ENCODE peak calls at places on chromosomes 12 and 14, in seven cellular contexts. One of them, this sample, is unnamed.

GRCh38 chr14:72040528-72040927 is 108.3 kb downstream of the RGS6 start:
- DNase-seq in mesendoderm: no peak
- DNase-seq in neuronal stem cell: no peak
- DNase-seq in IMR-90: no peak
- DNase-seq in H1: no peak
- DNase-seq in mesenchymal stem cell: no peak
- DNase-seq in H9: no peak
- DNase-seq in this sample: no peak

GRCh38 chr12:16913832-16914490 is 308.0 kb upstream of the LMO3 start:
- DNase-seq in mesendoderm: no peak
- DNase-seq in neuronal stem cell: no peak
- DNase-seq in IMR-90: no peak
- DNase-seq in H1: no peak
- DNase-seq in mesenchymal stem cell: no peak
- DNase-seq in H9: no peak
- DNase-seq in this sample: no peak

GRCh38 chr12:48965447-48965846 is 6.1 kb downstream of the WNT10B start:
- DNase-seq in mesendoderm: peak
- DNase-seq in neuronal stem cell: no peak
- DNase-seq in IMR-90: peak
- DNase-seq in H1: peak
- DNase-seq in mesenchymal stem cell: peak
- DNase-seq in H9: peak
- DNase-seq in this sample: no peak

GRCh38 chr12:96258451-96258933 is 64.3 kb downstream of the ELK3 start:
- DNase-seq in mesendoderm: peak
- DNase-seq in neuronal stem cell: no peak
- DNase-seq in IMR-90: peak
- DNase-seq in H1: no peak
- DNase-seq in mesenchymal stem cell: peak
- DNase-seq in H9: no peak
- DNase-seq in this sample: no peak

GRCh38 chr14:50714452-50715073 is 46.5 kb upstream of the SAV1 start:
- DNase-seq in mesendoderm: peak
- DNase-seq in neuronal stem cell: no peak
- DNase-seq in IMR-90: peak
- DNase-seq in H1: no peak
- DNase-seq in mesenchymal stem cell: peak
- DNase-seq in H9: no peak
- DNase-seq in this sample: peak

GRCh38 chr12:12327802-12328201 is 22.2 kb downstream of the MANSC1 start:
- DNase-seq in mesendoderm: peak
- DNase-seq in neuronal stem cell: no peak
- DNase-seq in IMR-90: peak
- DNase-seq in H1: no peak
- DNase-seq in mesenchymal stem cell: peak
- DNase-seq in H9: no peak
- DNase-seq in this sample: peak

GRCh38 chr14:45610303-45610702 is 357.3 kb upstream of the MIS18BP1 start:
- DNase-seq in mesendoderm: peak
- DNase-seq in neuronal stem cell: peak
- DNase-seq in IMR-90: no peak
- DNase-seq in H1: no peak
- DNase-seq in mesenchymal stem cell: peak
- DNase-seq in H9: no peak
- DNase-seq in this sample: no peak

GRCh38 chr12:40733871-40734270 is 41.6 kb downstream of the CNTN1 start:
- DNase-seq in mesendoderm: no peak
- DNase-seq in neuronal stem cell: no peak
- DNase-seq in IMR-90: no peak
- DNase-seq in H1: no peak
- DNase-seq in mesenchymal stem cell: no peak
- DNase-seq in H9: no peak
- DNase-seq in this sample: no peak

GRCh38 chr12:57008113-57008687 is 1.9 kb upstream of the ZBTB39 start:
- DNase-seq in mesendoderm: peak
- DNase-seq in neuronal stem cell: peak
- DNase-seq in IMR-90: peak
- DNase-seq in H1: no peak
- DNase-seq in mesenchymal stem cell: peak
- DNase-seq in H9: no peak
- DNase-seq in this sample: peak

GRCh38 chr14:105091335-105092123 is 26.3 kb upstream of the GPR132 start:
- DNase-seq in mesendoderm: no peak
- DNase-seq in neuronal stem cell: no peak
- DNase-seq in IMR-90: no peak
- DNase-seq in H1: no peak
- DNase-seq in mesenchymal stem cell: no peak
- DNase-seq in H9: peak
- DNase-seq in this sample: peak

GRCh38 chr14:60346706-60347105 is 97.7 kb downstream of the PPM1A start:
- DNase-seq in mesendoderm: no peak
- DNase-seq in neuronal stem cell: no peak
- DNase-seq in IMR-90: peak
- DNase-seq in H1: no peak
- DNase-seq in mesenchymal stem cell: no peak
- DNase-seq in H9: no peak
- DNase-seq in this sample: no peak

GRCh38 chr14:61703342-61704129 is 8.2 kb downstream of the HIF1A start:
- DNase-seq in mesendoderm: no peak
- DNase-seq in neuronal stem cell: no peak
- DNase-seq in IMR-90: no peak
- DNase-seq in H1: no peak
- DNase-seq in mesenchymal stem cell: no peak
- DNase-seq in H9: no peak
- DNase-seq in this sample: no peak

GRCh38 chr12:64670856-64671639 is 60.8 kb downstream of the RASSF3 start:
- DNase-seq in mesendoderm: peak
- DNase-seq in neuronal stem cell: no peak
- DNase-seq in IMR-90: peak
- DNase-seq in H1: no peak
- DNase-seq in mesenchymal stem cell: peak
- DNase-seq in H9: no peak
- DNase-seq in this sample: peak

GRCh38 chr14:63800651-63801385 is 52.0 kb upstream of the SYNE2 start:
- DNase-seq in mesendoderm: no peak
- DNase-seq in neuronal stem cell: no peak
- DNase-seq in IMR-90: no peak
- DNase-seq in H1: no peak
- DNase-seq in mesenchymal stem cell: no peak
- DNase-seq in H9: no peak
- DNase-seq in this sample: no peak

GRCh38 chr12:49730568-49731101 is 10.7 kb upstream of the TMBIM6 start:
- DNase-seq in mesendoderm: no peak
- DNase-seq in neuronal stem cell: no peak
- DNase-seq in IMR-90: no peak
- DNase-seq in H1: no peak
- DNase-seq in mesenchymal stem cell: no peak
- DNase-seq in H9: no peak
- DNase-seq in this sample: no peak

GRCh38 chr14:104977681-104978647 is at the start of gene AHNAK2:
- DNase-seq in mesendoderm: peak
- DNase-seq in neuronal stem cell: peak
- DNase-seq in IMR-90: peak
- DNase-seq in H1: peak
- DNase-seq in mesenchymal stem cell: peak
- DNase-seq in H9: peak
- DNase-seq in this sample: peak

GRCh38 chr12:1691123-1692007 is 495 bp downstream of the ADIPOR2 start:
- DNase-seq in mesendoderm: peak
- DNase-seq in neuronal stem cell: peak
- DNase-seq in IMR-90: no peak
- DNase-seq in H1: peak
- DNase-seq in mesenchymal stem cell: peak
- DNase-seq in H9: no peak
- DNase-seq in this sample: peak

GRCh38 chr12:32148372-32148771 is 41.7 kb downstream of the BICD1 start:
- DNase-seq in mesendoderm: no peak
- DNase-seq in neuronal stem cell: no peak
- DNase-seq in IMR-90: peak
- DNase-seq in H1: no peak
- DNase-seq in mesenchymal stem cell: no peak
- DNase-seq in H9: no peak
- DNase-seq in this sample: no peak

GRCh38 chr12:3821441-3821840 is 51.8 kb downstream of the PARP11 start:
- DNase-seq in mesendoderm: peak
- DNase-seq in neuronal stem cell: no peak
- DNase-seq in IMR-90: no peak
- DNase-seq in H1: no peak
- DNase-seq in mesenchymal stem cell: no peak
- DNase-seq in H9: no peak
- DNase-seq in this sample: no peak

GRCh38 chr12:30753233-30753632 is 1.5 kb downstream of the CAPRIN2 start:
- DNase-seq in mesendoderm: peak
- DNase-seq in neuronal stem cell: peak
- DNase-seq in IMR-90: peak
- DNase-seq in H1: no peak
- DNase-seq in mesenchymal stem cell: peak
- DNase-seq in H9: peak
- DNase-seq in this sample: no peak

GRCh38 chr12:49636979-49637378 is 13.6 kb downstream of the PRPF40B start:
- DNase-seq in mesendoderm: peak
- DNase-seq in neuronal stem cell: peak
- DNase-seq in IMR-90: peak
- DNase-seq in H1: no peak
- DNase-seq in mesenchymal stem cell: peak
- DNase-seq in H9: peak
- DNase-seq in this sample: peak

GRCh38 chr14:105852378-105853088 is 326.1 kb downstream of the TMEM121 start:
- DNase-seq in mesendoderm: no peak
- DNase-seq in neuronal stem cell: no peak
- DNase-seq in IMR-90: no peak
- DNase-seq in H1: no peak
- DNase-seq in mesenchymal stem cell: no peak
- DNase-seq in H9: peak
- DNase-seq in this sample: no peak

GRCh38 chr14:22104971-22105641 is 431.5 kb upstream of the OR4E1 start:
- DNase-seq in mesendoderm: no peak
- DNase-seq in neuronal stem cell: no peak
- DNase-seq in IMR-90: no peak
- DNase-seq in H1: no peak
- DNase-seq in mesenchymal stem cell: no peak
- DNase-seq in H9: no peak
- DNase-seq in this sample: no peak

GRCh38 chr12:5258498-5258897 is 173.4 kb upstream of the NTF3 start:
- DNase-seq in mesendoderm: no peak
- DNase-seq in neuronal stem cell: no peak
- DNase-seq in IMR-90: peak
- DNase-seq in H1: no peak
- DNase-seq in mesenchymal stem cell: no peak
- DNase-seq in H9: no peak
- DNase-seq in this sample: no peak

GRCh38 chr14:70811065-70811464 is 1.8 kb upstream of the MAP3K9 start:
- DNase-seq in mesendoderm: no peak
- DNase-seq in neuronal stem cell: no peak
- DNase-seq in IMR-90: peak
- DNase-seq in H1: no peak
- DNase-seq in mesenchymal stem cell: no peak
- DNase-seq in H9: no peak
- DNase-seq in this sample: no peak

GRCh38 chr12:106149096-106149784 is 10.5 kb upstream of the NUAK1 start:
- DNase-seq in mesendoderm: peak
- DNase-seq in neuronal stem cell: no peak
- DNase-seq in IMR-90: peak
- DNase-seq in H1: no peak
- DNase-seq in mesenchymal stem cell: no peak
- DNase-seq in H9: peak
- DNase-seq in this sample: peak

GRCh38 chr12:124565656-124566180 is 1.7 kb downstream of the NCOR2 start:
- DNase-seq in mesendoderm: peak
- DNase-seq in neuronal stem cell: no peak
- DNase-seq in IMR-90: no peak
- DNase-seq in H1: no peak
- DNase-seq in mesenchymal stem cell: no peak
- DNase-seq in H9: no peak
- DNase-seq in this sample: no peak

GRCh38 chr14:105889666-105890473 is 363.5 kb downstream of the TMEM121 start:
- DNase-seq in mesendoderm: no peak
- DNase-seq in neuronal stem cell: no peak
- DNase-seq in IMR-90: no peak
- DNase-seq in H1: no peak
- DNase-seq in mesenchymal stem cell: no peak
- DNase-seq in H9: no peak
- DNase-seq in this sample: no peak

GRCh38 chr14:99413972-99414371 is 66.7 kb downstream of the SETD3 start:
- DNase-seq in mesendoderm: no peak
- DNase-seq in neuronal stem cell: no peak
- DNase-seq in IMR-90: no peak
- DNase-seq in H1: no peak
- DNase-seq in mesenchymal stem cell: no peak
- DNase-seq in H9: no peak
- DNase-seq in this sample: no peak

GRCh38 chr12:52688481-52688880 is 8.3 kb upstream of the KRT1 start:
- DNase-seq in mesendoderm: no peak
- DNase-seq in neuronal stem cell: no peak
- DNase-seq in IMR-90: no peak
- DNase-seq in H1: no peak
- DNase-seq in mesenchymal stem cell: no peak
- DNase-seq in H9: no peak
- DNase-seq in this sample: no peak
- H2BK5ac ChIP-seq in mesendoderm: no peak
- H2BK5ac ChIP-seq in neuronal stem cell: no peak
- H2BK5ac ChIP-seq in IMR-90: no peak
- H2BK5ac ChIP-seq in H1: no peak
- H2BK5ac ChIP-seq in mesenchymal stem cell: no peak
- H2BK5ac ChIP-seq in H9: no peak
- H2BK5ac ChIP-seq in this sample: no peak

GRCh38 chr12:123164710-123165261 is 13.9 kb upstream of the PITPNM2 start:
- DNase-seq in mesendoderm: no peak
- DNase-seq in neuronal stem cell: no peak
- DNase-seq in IMR-90: no peak
- DNase-seq in H1: no peak
- DNase-seq in mesenchymal stem cell: no peak
- DNase-seq in H9: no peak
- DNase-seq in this sample: no peak
- H3K4ac ChIP-seq in mesendoderm: no peak
- H3K4ac ChIP-seq in neuronal stem cell: no peak
- H3K4ac ChIP-seq in IMR-90: no peak
- H3K4ac ChIP-seq in H1: no peak
- H3K4ac ChIP-seq in mesenchymal stem cell: no peak
- H3K4ac ChIP-seq in H9: no peak
- H3K4ac ChIP-seq in this sample: no peak

DNA sequence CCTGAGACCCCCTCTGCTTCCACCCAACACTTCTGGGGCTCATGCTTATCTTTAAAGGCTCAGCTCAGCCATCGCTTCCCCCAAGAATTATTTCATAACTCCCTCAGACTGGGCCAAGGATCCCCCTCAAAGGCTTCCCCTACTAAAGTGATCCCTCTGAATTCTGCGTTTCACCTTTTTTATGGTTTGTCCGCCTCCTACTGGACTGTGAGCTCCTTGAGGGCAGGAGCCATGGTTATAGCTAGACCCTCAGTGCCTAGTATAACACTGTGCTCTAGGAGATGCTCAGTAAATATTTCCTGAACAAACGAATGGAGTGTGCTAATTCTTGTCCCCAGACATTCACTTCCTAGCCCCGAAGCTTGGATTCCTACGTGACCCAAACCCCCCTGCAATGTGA is 20.5 kb upstream of the SRRM4 start:
- DNase-seq in mesendoderm: no peak
- DNase-seq in neuronal stem cell: no peak
- DNase-seq in IMR-90: no peak
- DNase-seq in H1: no peak
- DNase-seq in mesenchymal stem cell: no peak
- DNase-seq in H9: peak
- DNase-seq in this sample: no peak
- H4K8ac ChIP-seq in mesendoderm: no peak
- H4K8ac ChIP-seq in neuronal stem cell: no peak
- H4K8ac ChIP-seq in IMR-90: no peak
- H4K8ac ChIP-seq in H1: no peak
- H4K8ac ChIP-seq in mesenchymal stem cell: no peak
- H4K8ac ChIP-seq in H9: no peak
- H4K8ac ChIP-seq in this sample: no peak

GRCh38 chr12:114293571-114294302 is 112.2 kb downstream of the TBX5 start:
- DNase-seq in mesendoderm: no peak
- DNase-seq in neuronal stem cell: no peak
- DNase-seq in IMR-90: no peak
- DNase-seq in H1: no peak
- DNase-seq in mesenchymal stem cell: no peak
- DNase-seq in H9: no peak
- DNase-seq in this sample: no peak
- H2BK5ac ChIP-seq in mesendoderm: no peak
- H2BK5ac ChIP-seq in neuronal stem cell: no peak
- H2BK5ac ChIP-seq in IMR-90: no peak
- H2BK5ac ChIP-seq in H1: no peak
- H2BK5ac ChIP-seq in mesenchymal stem cell: no peak
- H2BK5ac ChIP-seq in H9: no peak
- H2BK5ac ChIP-seq in this sample: no peak